ENCODE peak calls at places on chromosomes 13 and 19, in seven cellular contexts. One of them, this sample, is unnamed.

GRCh38 chr13:25971077-25971476 is 80.7 kb downstream of the SHISA2 start:
- DNase-seq in aorta: no peak
- DNase-seq in pancreas: no peak
- DNase-seq in osteoblast: no peak
- DNase-seq in breast epithelium: no peak
- DNase-seq in heart left ventricle: no peak
- DNase-seq in heart right ventricle: no peak
- DNase-seq in this sample: no peak

GRCh38 chr19:18348171-18348570 is 7.8 kb downstream of the PGPEP1 start:
- DNase-seq in osteoblast: peak
- DNase-seq in heart right ventricle: no peak
- DNase-seq in heart left ventricle: no peak
- DNase-seq in breast epithelium: no peak
- DNase-seq in aorta: no peak
- DNase-seq in pancreas: no peak
- DNase-seq in this sample: no peak

GRCh38 chr19:8811315-8812172 is 20.6 kb downstream of the ZNF558 start:
- DNase-seq in breast epithelium: no peak
- DNase-seq in heart right ventricle: no peak
- DNase-seq in aorta: no peak
- DNase-seq in osteoblast: no peak
- DNase-seq in heart left ventricle: no peak
- DNase-seq in pancreas: no peak
- DNase-seq in this sample: no peak

GRCh38 chr13:28449826-28450773 is 44.8 kb downstream of the FLT1 start:
- DNase-seq in pancreas: no peak
- DNase-seq in heart left ventricle: no peak
- DNase-seq in heart right ventricle: no peak
- DNase-seq in osteoblast: no peak
- DNase-seq in breast epithelium: no peak
- DNase-seq in aorta: no peak
- DNase-seq in this sample: no peak

GRCh38 chr13:81350056-81350455 is 1009.1 kb upstream of the SPRY2 start:
- DNase-seq in breast epithelium: no peak
- DNase-seq in pancreas: no peak
- DNase-seq in aorta: no peak
- DNase-seq in osteoblast: no peak
- DNase-seq in heart left ventricle: no peak
- DNase-seq in heart right ventricle: no peak
- DNase-seq in this sample: no peak

GRCh38 chr13:69109891-69110525 is 997.6 kb upstream of the ATXN8OS start:
- DNase-seq in pancreas: no peak
- DNase-seq in aorta: no peak
- DNase-seq in heart right ventricle: no peak
- DNase-seq in breast epithelium: no peak
- DNase-seq in heart left ventricle: no peak
- DNase-seq in osteoblast: no peak
- DNase-seq in this sample: no peak

GRCh38 chr13:30466841-30467252 is 1.1 kb upstream of the HMGB1 start:
- DNase-seq in pancreas: no peak
- DNase-seq in breast epithelium: no peak
- DNase-seq in aorta: no peak
- DNase-seq in osteoblast: peak
- DNase-seq in heart left ventricle: no peak
- DNase-seq in heart right ventricle: no peak
- DNase-seq in this sample: no peak

GRCh38 chr19:45058622-45059159 is 17.6 kb downstream of the ZNF296 start:
- DNase-seq in breast epithelium: no peak
- DNase-seq in heart right ventricle: no peak
- DNase-seq in heart left ventricle: no peak
- DNase-seq in osteoblast: peak
- DNase-seq in aorta: no peak
- DNase-seq in pancreas: no peak
- DNase-seq in this sample: no peak

GRCh38 chr19:55820037-55820436 is 11.8 kb downstream of the NLRP11 start:
- DNase-seq in osteoblast: no peak
- DNase-seq in heart left ventricle: no peak
- DNase-seq in pancreas: no peak
- DNase-seq in aorta: no peak
- DNase-seq in breast epithelium: no peak
- DNase-seq in heart right ventricle: no peak
- DNase-seq in this sample: no peak

GRCh38 chr19:13299838-13300237 is 149.6 kb downstream of the IER2 start:
- DNase-seq in pancreas: no peak
- DNase-seq in aorta: no peak
- DNase-seq in osteoblast: no peak
- DNase-seq in heart right ventricle: no peak
- DNase-seq in heart left ventricle: no peak
- DNase-seq in breast epithelium: no peak
- DNase-seq in this sample: no peak
- H3K27ac ChIP-seq in pancreas: no peak
- H3K27ac ChIP-seq in aorta: no peak
- H3K27ac ChIP-seq in osteoblast: no peak
- H3K27ac ChIP-seq in heart right ventricle: no peak
- H3K27ac ChIP-seq in heart left ventricle: no peak
- H3K27ac ChIP-seq in breast epithelium: no peak
- H3K27ac ChIP-seq in this sample: no peak

GRCh38 chr13:110561335-110562033 is at the start of gene RAB20:
- DNase-seq in osteoblast: peak
- DNase-seq in heart left ventricle: peak
- DNase-seq in aorta: peak
- DNase-seq in heart right ventricle: peak
- DNase-seq in pancreas: peak
- DNase-seq in breast epithelium: peak
- DNase-seq in this sample: peak

GRCh38 chr13:110564472-110564985 is 3.0 kb upstream of the RAB20 start:
- DNase-seq in aorta: no peak
- DNase-seq in pancreas: no peak
- DNase-seq in heart right ventricle: no peak
- DNase-seq in breast epithelium: no peak
- DNase-seq in osteoblast: no peak
- DNase-seq in heart left ventricle: no peak
- DNase-seq in this sample: no peak

GRCh38 chr13:110565296-110565695 is 3.8 kb upstream of the RAB20 start:
- DNase-seq in breast epithelium: no peak
- DNase-seq in osteoblast: no peak
- DNase-seq in aorta: no peak
- DNase-seq in heart left ventricle: no peak
- DNase-seq in pancreas: no peak
- DNase-seq in heart right ventricle: no peak
- DNase-seq in this sample: no peak

GRCh38 chr13:110562696-110563462 is 1.4 kb upstream of the RAB20 start:
- DNase-seq in aorta: no peak
- DNase-seq in osteoblast: no peak
- DNase-seq in breast epithelium: no peak
- DNase-seq in pancreas: no peak
- DNase-seq in heart right ventricle: no peak
- DNase-seq in heart left ventricle: no peak
- DNase-seq in this sample: no peak

GRCh38 chr13:110563463-110563774 is 1.9 kb upstream of the RAB20 start:
- DNase-seq in pancreas: no peak
- DNase-seq in heart right ventricle: no peak
- DNase-seq in osteoblast: no peak
- DNase-seq in heart left ventricle: no peak
- DNase-seq in breast epithelium: no peak
- DNase-seq in aorta: no peak
- DNase-seq in this sample: no peak
- H3K27ac ChIP-seq in pancreas: no peak
- H3K27ac ChIP-seq in heart right ventricle: no peak
- H3K27ac ChIP-seq in osteoblast: no peak
- H3K27ac ChIP-seq in heart left ventricle: no peak
- H3K27ac ChIP-seq in breast epithelium: no peak
- H3K27ac ChIP-seq in aorta: no peak
- H3K27ac ChIP-seq in this sample: no peak

GRCh38 chr19:5253403-5254110 is 87.1 kb downstream of the PTPRS start:
- DNase-seq in pancreas: no peak
- DNase-seq in aorta: no peak
- DNase-seq in heart left ventricle: no peak
- DNase-seq in heart right ventricle: no peak
- DNase-seq in osteoblast: peak
- DNase-seq in breast epithelium: no peak
- DNase-seq in this sample: no peak
- H3K27ac ChIP-seq in pancreas: no peak
- H3K27ac ChIP-seq in aorta: no peak
- H3K27ac ChIP-seq in heart left ventricle: no peak
- H3K27ac ChIP-seq in heart right ventricle: no peak
- H3K27ac ChIP-seq in osteoblast: no peak
- H3K27ac ChIP-seq in breast epithelium: peak
- H3K27ac ChIP-seq in this sample: no peak

GRCh38 chr19:34429553-34429952 is 1.4 kb downstream of the UBA2 start:
- DNase-seq in breast epithelium: no peak
- DNase-seq in heart left ventricle: no peak
- DNase-seq in heart right ventricle: no peak
- DNase-seq in aorta: no peak
- DNase-seq in pancreas: no peak
- DNase-seq in osteoblast: no peak
- DNase-seq in this sample: no peak
- H3K27ac ChIP-seq in breast epithelium: no peak
- H3K27ac ChIP-seq in heart left ventricle: peak
- H3K27ac ChIP-seq in heart right ventricle: peak
- H3K27ac ChIP-seq in aorta: no peak
- H3K27ac ChIP-seq in pancreas: no peak
- H3K27ac ChIP-seq in osteoblast: peak
- H3K27ac ChIP-seq in this sample: peak

DNA sequence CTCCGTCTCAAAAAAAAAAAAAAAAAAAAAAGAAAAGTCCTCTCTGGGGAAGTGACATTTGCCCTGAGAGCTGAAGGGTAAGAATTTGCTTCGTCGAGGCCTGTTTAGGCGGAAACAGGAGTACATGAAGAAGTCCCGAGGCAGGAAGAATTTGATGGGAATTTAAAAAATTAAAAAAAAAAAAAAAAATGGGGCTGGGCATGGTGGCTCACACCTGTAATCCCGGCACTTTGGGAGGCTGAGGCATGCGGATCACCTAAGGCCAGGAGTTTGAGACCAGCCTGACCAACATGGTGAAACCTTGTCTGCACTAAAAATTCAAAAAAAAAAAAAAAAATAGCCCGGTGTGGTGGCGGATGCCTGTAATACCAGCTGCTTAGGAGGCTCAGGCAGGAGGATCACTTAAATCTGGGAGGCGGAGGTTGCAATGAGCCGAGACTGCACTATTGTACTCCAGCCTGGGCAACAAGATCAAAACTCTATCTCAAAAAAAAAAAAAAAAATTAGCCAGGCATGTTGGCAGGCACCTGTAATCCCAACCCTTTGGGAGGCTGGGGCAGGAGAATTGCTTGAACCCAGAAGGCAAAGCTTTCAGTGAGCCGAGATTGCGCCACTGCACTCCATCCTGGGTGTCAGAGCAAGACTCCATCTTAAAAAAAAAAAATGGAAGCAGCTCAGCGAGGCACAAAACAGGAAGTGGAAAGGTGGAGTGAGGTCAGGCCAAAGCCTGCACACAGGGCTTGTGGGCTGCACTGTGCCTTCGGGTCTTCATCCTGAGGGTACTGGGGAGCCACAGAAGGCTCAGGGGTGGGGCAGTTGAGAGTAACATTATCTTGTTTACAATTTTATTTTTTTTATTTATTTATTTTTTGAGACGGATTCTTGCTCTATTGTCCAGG is 4.9 kb downstream of the BAX start:
- DNase-seq in breast epithelium: no peak
- DNase-seq in heart right ventricle: no peak
- DNase-seq in aorta: peak
- DNase-seq in pancreas: no peak
- DNase-seq in osteoblast: peak
- DNase-seq in heart left ventricle: no peak
- DNase-seq in this sample: peak
- H3K27ac ChIP-seq in breast epithelium: no peak
- H3K27ac ChIP-seq in heart right ventricle: no peak
- H3K27ac ChIP-seq in aorta: no peak
- H3K27ac ChIP-seq in pancreas: no peak
- H3K27ac ChIP-seq in osteoblast: no peak
- H3K27ac ChIP-seq in heart left ventricle: no peak
- H3K27ac ChIP-seq in this sample: no peak

GRCh38 chr13:45299194-45299593 is 41.8 kb downstream of the TPT1 start:
- DNase-seq in pancreas: no peak
- DNase-seq in heart right ventricle: no peak
- DNase-seq in heart left ventricle: no peak
- DNase-seq in osteoblast: no peak
- DNase-seq in breast epithelium: no peak
- DNase-seq in aorta: no peak
- DNase-seq in this sample: no peak

GRCh38 chr13:45296259-45296658 is 44.7 kb downstream of the TPT1 start:
- DNase-seq in breast epithelium: no peak
- DNase-seq in osteoblast: no peak
- DNase-seq in heart left ventricle: no peak
- DNase-seq in heart right ventricle: no peak
- DNase-seq in pancreas: no peak
- DNase-seq in aorta: no peak
- DNase-seq in this sample: no peak

GRCh38 chr13:45298206-45298505 is 42.8 kb downstream of the TPT1 start:
- DNase-seq in osteoblast: no peak
- DNase-seq in pancreas: no peak
- DNase-seq in breast epithelium: no peak
- DNase-seq in aorta: no peak
- DNase-seq in heart left ventricle: no peak
- DNase-seq in heart right ventricle: no peak
- DNase-seq in this sample: no peak

GRCh38 chr13:45295536-45295935 is 45.4 kb downstream of the TPT1 start:
- DNase-seq in breast epithelium: no peak
- DNase-seq in pancreas: no peak
- DNase-seq in osteoblast: no peak
- DNase-seq in heart right ventricle: peak
- DNase-seq in aorta: no peak
- DNase-seq in heart left ventricle: no peak
- DNase-seq in this sample: no peak

DNA sequence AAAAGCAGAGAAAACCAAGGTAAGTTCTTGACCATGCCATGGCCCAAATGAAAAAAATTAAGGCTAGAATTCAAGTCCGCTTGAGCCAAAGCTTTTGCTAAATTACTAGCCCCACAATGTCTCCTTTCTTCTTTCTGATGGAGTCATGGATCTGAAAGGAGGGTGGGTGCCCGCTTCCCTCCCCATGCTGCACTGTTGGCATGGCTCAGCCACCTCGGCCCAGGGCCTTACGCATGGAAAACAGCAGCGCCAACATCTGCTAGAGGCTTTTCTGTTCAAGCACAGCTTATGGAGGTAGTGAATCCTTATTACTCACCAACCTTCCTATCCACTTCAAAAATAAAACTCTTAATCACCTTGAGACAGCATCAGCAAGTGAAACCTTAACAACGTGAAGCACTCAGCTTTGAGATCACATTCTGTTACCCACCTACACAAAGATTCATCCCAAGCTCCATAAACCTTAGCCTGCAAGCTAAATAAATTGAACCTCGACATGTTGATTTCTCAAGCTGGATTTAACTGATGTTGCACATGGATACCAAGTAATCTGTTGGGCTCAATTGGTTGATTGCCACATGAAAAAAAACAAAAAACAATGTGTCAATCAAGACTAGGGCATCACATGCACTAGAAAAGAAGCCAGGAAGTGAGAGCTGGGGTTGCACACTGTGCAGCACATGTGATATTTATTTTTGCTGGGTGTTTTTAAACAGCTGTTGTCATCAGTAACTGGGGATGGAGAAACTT is 43.4 kb downstream of the TPT1 start:
- DNase-seq in pancreas: no peak
- DNase-seq in heart right ventricle: no peak
- DNase-seq in osteoblast: no peak
- DNase-seq in heart left ventricle: no peak
- DNase-seq in breast epithelium: no peak
- DNase-seq in aorta: no peak
- DNase-seq in this sample: no peak
- H3K27ac ChIP-seq in pancreas: no peak
- H3K27ac ChIP-seq in heart right ventricle: no peak
- H3K27ac ChIP-seq in osteoblast: no peak
- H3K27ac ChIP-seq in heart left ventricle: no peak
- H3K27ac ChIP-seq in breast epithelium: no peak
- H3K27ac ChIP-seq in aorta: no peak
- H3K27ac ChIP-seq in this sample: no peak

GRCh38 chr13:40801255-40802217 is 12.1 kb downstream of the SLC25A15 start:
- DNase-seq in heart right ventricle: no peak
- DNase-seq in breast epithelium: no peak
- DNase-seq in aorta: no peak
- DNase-seq in pancreas: no peak
- DNase-seq in heart left ventricle: no peak
- DNase-seq in osteoblast: peak
- DNase-seq in this sample: no peak
- H3K27ac ChIP-seq in heart right ventricle: no peak
- H3K27ac ChIP-seq in breast epithelium: peak
- H3K27ac ChIP-seq in aorta: no peak
- H3K27ac ChIP-seq in pancreas: peak
- H3K27ac ChIP-seq in heart left ventricle: no peak
- H3K27ac ChIP-seq in osteoblast: no peak
- H3K27ac ChIP-seq in this sample: no peak

This sample was measured in left lung.